ENCODE peak calls at places on chromosome 10, in five cellular contexts. One of them, this sample, is unnamed.

GRCh38 chr10:64682043-64682442 is 1160.8 kb downstream of the REEP3 start:
- DNase-seq in stomach: no peak
- DNase-seq in HFFc6: no peak
- DNase-seq in B cell: no peak
- DNase-seq in ovary: no peak
- DNase-seq in this sample: no peak

GRCh38 chr10:132876131-132876860 is 66.1 kb downstream of the CFAP46 start:
- DNase-seq in stomach: peak
- DNase-seq in HFFc6: no peak
- DNase-seq in B cell: no peak
- DNase-seq in ovary: no peak
- DNase-seq in this sample: no peak

GRCh38 chr10:97426776-97427570 is 982 bp downstream of the PGAM1 start:
- DNase-seq in stomach: no peak
- DNase-seq in HFFc6: no peak
- DNase-seq in B cell: no peak
- DNase-seq in ovary: no peak
- DNase-seq in this sample: no peak

GRCh38 chr10:127033569-127034175 is 128.4 kb downstream of the DOCK1 start:
- DNase-seq in stomach: no peak
- DNase-seq in HFFc6: no peak
- DNase-seq in B cell: no peak
- DNase-seq in ovary: no peak
- DNase-seq in this sample: no peak

GRCh38 chr10:68428396-68428795 is 21.3 kb upstream of the RUFY2 start:
- DNase-seq in stomach: no peak
- DNase-seq in HFFc6: no peak
- DNase-seq in B cell: no peak
- DNase-seq in ovary: no peak
- DNase-seq in this sample: no peak

GRCh38 chr10:6120691-6121090 is 31.9 kb downstream of the RBM17 start:
- DNase-seq in stomach: no peak
- DNase-seq in HFFc6: no peak
- DNase-seq in B cell: no peak
- DNase-seq in ovary: peak
- DNase-seq in this sample: no peak

GRCh38 chr10:24920907-24921881 is 31.2 kb downstream of the PRTFDC1 start:
- DNase-seq in stomach: no peak
- DNase-seq in HFFc6: peak
- DNase-seq in B cell: no peak
- DNase-seq in ovary: peak
- DNase-seq in this sample: peak

GRCh38 chr10:68871731-68872342 is 29.3 kb upstream of the DDX50 start:
- DNase-seq in stomach: no peak
- DNase-seq in HFFc6: peak
- DNase-seq in B cell: no peak
- DNase-seq in ovary: no peak
- DNase-seq in this sample: no peak

GRCh38 chr10:67045404-67045803 is 119.6 kb downstream of the LRRTM3 start:
- DNase-seq in stomach: no peak
- DNase-seq in HFFc6: no peak
- DNase-seq in B cell: no peak
- DNase-seq in ovary: no peak
- DNase-seq in this sample: no peak

GRCh38 chr10:13400196-13400965 is 52.3 kb upstream of the SEPHS1 start:
- DNase-seq in stomach: peak
- DNase-seq in HFFc6: no peak
- DNase-seq in B cell: no peak
- DNase-seq in ovary: no peak
- DNase-seq in this sample: no peak

GRCh38 chr10:30708234-30708633 is 78.7 kb upstream of the LYZL2 start:
- DNase-seq in stomach: no peak
- DNase-seq in HFFc6: no peak
- DNase-seq in B cell: no peak
- DNase-seq in ovary: no peak
- DNase-seq in this sample: no peak

GRCh38 chr10:54470324-54470631 is 330.8 kb downstream of the PCDH15 start:
- DNase-seq in stomach: no peak
- DNase-seq in HFFc6: no peak
- DNase-seq in B cell: no peak
- DNase-seq in ovary: no peak
- DNase-seq in this sample: no peak

GRCh38 chr10:98323221-98324164 is 55.5 kb upstream of the LOXL4 start:
- DNase-seq in stomach: peak
- DNase-seq in HFFc6: peak
- DNase-seq in B cell: no peak
- DNase-seq in ovary: no peak
- DNase-seq in this sample: no peak

GRCh38 chr10:69337312-69338132 is 59.2 kb downstream of the HK1 start:
- DNase-seq in stomach: no peak
- DNase-seq in HFFc6: peak
- DNase-seq in B cell: no peak
- DNase-seq in ovary: no peak
- DNase-seq in this sample: no peak

GRCh38 chr10:44280615-44281014 is 104.3 kb downstream of the CXCL12 start:
- DNase-seq in stomach: no peak
- DNase-seq in HFFc6: no peak
- DNase-seq in B cell: no peak
- DNase-seq in ovary: no peak
- DNase-seq in this sample: no peak

GRCh38 chr10:114458955-114459354 is 54.7 kb upstream of the AFAP1L2 start:
- DNase-seq in stomach: peak
- DNase-seq in HFFc6: no peak
- DNase-seq in B cell: no peak
- DNase-seq in ovary: no peak
- DNase-seq in this sample: peak

GRCh38 chr10:75899816-75900357 is 468.5 kb downstream of the LRMDA start:
- DNase-seq in stomach: no peak
- DNase-seq in HFFc6: no peak
- DNase-seq in B cell: no peak
- DNase-seq in ovary: no peak
- DNase-seq in this sample: no peak

GRCh38 chr10:119640875-119641526 is 10.2 kb upstream of the BAG3 start:
- DNase-seq in stomach: no peak
- DNase-seq in HFFc6: no peak
- DNase-seq in B cell: no peak
- DNase-seq in ovary: no peak
- DNase-seq in this sample: no peak

GRCh38 chr10:125781374-125781773 is 5.8 kb upstream of the MMP21 start:
- DNase-seq in stomach: no peak
- DNase-seq in HFFc6: no peak
- DNase-seq in B cell: no peak
- DNase-seq in ovary: no peak
- DNase-seq in this sample: no peak

GRCh38 chr10:77574436-77574835 is 63.2 kb downstream of the KCNMA1 start:
- DNase-seq in stomach: no peak
- DNase-seq in HFFc6: no peak
- DNase-seq in B cell: no peak
- DNase-seq in ovary: no peak
- DNase-seq in this sample: no peak
- TF ChIP-seq CTCF in stomach: no peak
- TF ChIP-seq CTCF in HFFc6: peak
- TF ChIP-seq CTCF in B cell: no peak
- TF ChIP-seq CTCF in ovary: no peak
- TF ChIP-seq CTCF in this sample: no peak

GRCh38 chr10:61481597-61481996 is 28.4 kb upstream of the TMEM26 start:
- DNase-seq in stomach: no peak
- DNase-seq in HFFc6: no peak
- DNase-seq in B cell: no peak
- DNase-seq in ovary: no peak
- DNase-seq in this sample: no peak

GRCh38 chr10:61477469-61477868 is 24.3 kb upstream of the TMEM26 start:
- DNase-seq in stomach: no peak
- DNase-seq in HFFc6: no peak
- DNase-seq in B cell: no peak
- DNase-seq in ovary: no peak
- DNase-seq in this sample: no peak

GRCh38 chr10:61480226-61480625 is 27.0 kb upstream of the TMEM26 start:
- DNase-seq in stomach: no peak
- DNase-seq in HFFc6: no peak
- DNase-seq in B cell: no peak
- DNase-seq in ovary: no peak
- DNase-seq in this sample: no peak

GRCh38 chr10:61476529-61476928 is 23.3 kb upstream of the TMEM26 start:
- DNase-seq in stomach: no peak
- DNase-seq in HFFc6: no peak
- DNase-seq in B cell: no peak
- DNase-seq in ovary: no peak
- DNase-seq in this sample: no peak

GRCh38 chr10:61478621-61479312 is 25.6 kb upstream of the TMEM26 start:
- DNase-seq in stomach: no peak
- DNase-seq in HFFc6: no peak
- DNase-seq in B cell: no peak
- DNase-seq in ovary: no peak
- DNase-seq in this sample: no peak
- TF ChIP-seq CTCF in stomach: no peak
- TF ChIP-seq CTCF in HFFc6: peak
- TF ChIP-seq CTCF in B cell: no peak
- TF ChIP-seq CTCF in ovary: no peak
- TF ChIP-seq CTCF in this sample: no peak

GRCh38 chr10:117534321-117535044 is 8.1 kb upstream of the EMX2 start:
- DNase-seq in stomach: no peak
- DNase-seq in HFFc6: no peak
- DNase-seq in B cell: no peak
- DNase-seq in ovary: no peak
- DNase-seq in this sample: peak

GRCh38 chr10:117532451-117533107 is 10.0 kb upstream of the EMX2 start:
- DNase-seq in stomach: no peak
- DNase-seq in HFFc6: no peak
- DNase-seq in B cell: no peak
- DNase-seq in ovary: no peak
- DNase-seq in this sample: peak

GRCh38 chr10:117535045-117535751 is 7.3 kb upstream of the EMX2 start:
- DNase-seq in stomach: no peak
- DNase-seq in HFFc6: no peak
- DNase-seq in B cell: no peak
- DNase-seq in ovary: no peak
- DNase-seq in this sample: peak

GRCh38 chr10:117532003-117532385 is 10.6 kb upstream of the EMX2 start:
- DNase-seq in stomach: no peak
- DNase-seq in HFFc6: no peak
- DNase-seq in B cell: no peak
- DNase-seq in ovary: no peak
- DNase-seq in this sample: peak

DNA sequence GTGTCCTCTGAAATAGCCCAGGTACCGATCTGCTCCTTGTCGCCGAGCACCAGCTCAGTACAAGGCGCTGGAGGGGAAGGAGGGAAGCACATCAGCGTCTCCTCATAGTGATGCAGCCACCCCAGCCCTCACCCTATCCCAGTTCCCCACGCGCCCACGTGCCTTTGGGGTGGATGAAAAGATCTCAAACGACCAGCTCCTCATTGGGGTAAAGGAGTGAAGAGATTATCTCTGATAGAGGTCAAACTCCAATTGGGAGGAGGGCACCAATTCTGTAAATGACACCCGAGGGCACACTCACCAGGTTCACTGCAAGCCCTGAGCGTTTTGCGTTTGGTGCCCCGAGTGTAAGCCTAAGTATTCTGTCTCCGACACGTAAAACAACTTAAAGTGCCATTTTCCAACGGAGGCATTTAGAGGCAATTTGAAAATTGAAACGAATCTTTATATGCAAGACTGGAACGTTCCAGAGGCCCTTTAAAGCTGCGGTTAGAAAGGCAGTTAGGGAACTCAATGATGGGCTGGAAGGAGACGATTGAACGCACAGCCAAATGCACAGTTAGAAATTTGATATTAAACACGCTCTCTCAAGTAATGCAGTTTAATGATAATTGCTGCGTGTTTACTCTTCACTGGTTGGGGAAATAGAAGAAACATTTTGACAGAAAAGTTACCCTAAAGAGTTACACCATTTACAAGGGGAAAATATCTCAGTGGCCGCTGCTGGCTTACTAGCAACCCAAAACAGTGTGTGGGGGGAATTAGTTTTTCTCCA is 8.9 kb upstream of the EMX2 start:
- DNase-seq in stomach: no peak
- DNase-seq in HFFc6: no peak
- DNase-seq in B cell: no peak
- DNase-seq in ovary: no peak
- DNase-seq in this sample: no peak
- TF ChIP-seq CTCF in stomach: no peak
- TF ChIP-seq CTCF in HFFc6: no peak
- TF ChIP-seq CTCF in B cell: no peak
- TF ChIP-seq CTCF in ovary: no peak
- TF ChIP-seq CTCF in this sample: no peak

DNA sequence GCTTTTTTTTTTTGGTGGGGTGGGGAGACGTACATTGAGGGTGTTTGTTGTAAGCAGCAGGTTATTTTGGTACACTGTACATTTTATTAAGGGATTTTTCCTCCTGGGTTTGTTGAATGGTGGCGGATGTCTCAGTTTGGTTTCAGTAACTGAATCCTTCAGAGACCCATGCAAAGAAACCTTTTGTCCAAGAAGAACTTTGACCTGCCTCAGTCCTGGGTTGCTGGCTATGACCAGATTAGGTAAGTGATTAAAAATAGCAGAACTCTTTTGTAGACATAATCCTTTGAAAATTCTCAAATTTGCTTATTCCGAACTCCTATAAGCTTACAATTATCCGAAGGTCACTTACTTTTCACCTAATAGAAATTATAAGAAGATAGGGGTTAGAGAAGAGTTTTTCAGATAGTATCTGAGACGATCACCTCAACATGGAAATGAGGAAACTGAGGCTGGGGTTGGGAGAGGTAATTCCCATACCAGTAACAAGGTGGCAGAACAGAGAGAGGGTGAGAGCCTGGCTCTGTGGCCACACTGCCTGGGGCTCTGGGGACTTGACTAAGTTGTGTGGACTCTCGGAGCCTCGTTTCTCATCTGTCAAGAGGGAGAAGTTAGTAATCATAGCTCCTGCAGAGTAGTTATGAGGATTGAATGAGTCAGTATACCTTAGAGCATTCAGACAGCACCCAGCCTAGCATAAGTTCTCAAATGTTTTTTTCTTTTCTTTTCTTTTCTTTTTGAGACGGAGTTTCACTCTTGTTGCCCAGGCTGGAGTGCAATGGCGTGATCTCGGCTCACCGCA is 87.4 kb downstream of the CCNY start:
- DNase-seq in stomach: no peak
- DNase-seq in HFFc6: peak
- DNase-seq in B cell: no peak
- DNase-seq in ovary: no peak
- DNase-seq in this sample: no peak
- TF ChIP-seq CTCF in stomach: no peak
- TF ChIP-seq CTCF in HFFc6: peak
- TF ChIP-seq CTCF in B cell: no peak
- TF ChIP-seq CTCF in ovary: no peak
- TF ChIP-seq CTCF in this sample: no peak